ENCODE peak calls at places on chromosome 5, in five cellular contexts. O is gastrocnemius medialis, X is GM12878, K is A549, Y is heart left ventricle. I is an unnamed sample.

GRCh38 chr5:102241809-102242421 is 54.2 kb downstream of the SLCO4C1 start:
- ATAC-seq in Y (no peak), O (no peak), X (peak), K (no peak), I (no peak)

GRCh38 chr5:9409413-9410089 is 136.3 kb downstream of the SEMA5A start:
- ATAC-seq in X (peak), O (no peak), Y (no peak), K (no peak), I (no peak)

GRCh38 chr5:171459839-171460238 is 40.4 kb downstream of the FGF18 start:
- ATAC-seq in K (no peak), X (no peak), Y (peak), O (no peak), I (no peak)

GRCh38 chr5:75522025-75522424 is 10.3 kb downstream of the POLK start:
- ATAC-seq in Y (no peak), O (no peak), K (no peak), X (no peak), I (no peak)

GRCh38 chr5:2900360-2900759 is 148.9 kb upstream of the IRX2 start:
- ATAC-seq in K (no peak), Y (no peak), X (no peak), O (no peak), I (no peak)

GRCh38 chr5:175700991-175701390 is 43.1 kb downstream of the HRH2 start:
- ATAC-seq in K (no peak), O (no peak), X (peak), Y (no peak), I (no peak)

GRCh38 chr5:16666861-16667481 is 50.2 kb upstream of the RETREG1 start:
- ATAC-seq in X (no peak), Y (peak), O (peak), K (peak), I (no peak)

GRCh38 chr5:147234098-147234824 is 565 bp upstream of the STK32A start:
- ATAC-seq in O (no peak), X (no peak), K (peak), Y (no peak), I (peak)

GRCh38 chr5:133552925-133553525 is 59.3 kb downstream of the FSTL4 start:
- ATAC-seq in K (peak), O (no peak), Y (no peak), X (peak), I (no peak)

GRCh38 chr5:157502143-157502647 is 42.2 kb downstream of the NIPAL4 start:
- ATAC-seq in X (peak), O (no peak), K (no peak), Y (peak), I (peak)

GRCh38 chr5:68046445-68046844 is 169.1 kb upstream of the PIK3R1 start:
- ATAC-seq in O (peak), K (peak), Y (no peak), X (no peak), I (no peak)

GRCh38 chr5:24633705-24634325 is 11.0 kb downstream of the CDH10 start:
- ATAC-seq in Y (no peak), O (no peak), K (no peak), X (peak), I (no peak)

GRCh38 chr5:42517164-42517563 is 93.9 kb downstream of the GHR start:
- ATAC-seq in Y (peak), K (no peak), X (no peak), O (no peak), I (no peak)

GRCh38 chr5:16674750-16675149 is 58.0 kb upstream of the RETREG1 start:
- ATAC-seq in O (no peak), K (no peak), X (no peak), Y (no peak), I (no peak)

GRCh38 chr5:170296935-170297588 is 515 bp downstream of the LCP2 start:
- ATAC-seq in Y (peak), X (peak), O (no peak), K (no peak), I (no peak)

DNA sequence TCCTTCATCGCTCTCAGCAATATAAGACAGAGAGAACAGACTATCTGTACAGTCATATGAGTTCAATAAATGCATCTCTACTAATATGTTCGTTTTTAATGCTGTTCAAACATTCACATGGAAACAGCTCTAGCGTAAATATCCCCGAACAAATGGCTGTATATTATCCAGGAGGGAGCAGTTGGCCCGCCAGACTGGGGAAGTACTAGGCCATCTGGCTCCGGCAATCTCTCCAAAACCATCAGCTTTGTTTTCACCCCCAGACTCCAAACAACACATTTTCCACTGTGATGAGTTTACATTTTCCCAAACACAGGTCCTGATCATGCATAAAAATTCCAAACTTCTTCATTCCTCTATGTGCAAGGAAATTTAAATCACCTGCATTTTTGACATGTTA is 8.7 kb downstream of the EBF1 start:
- ATAC-seq in K (no peak), X (no peak), O (no peak), Y (no peak), I (no peak)
- TF ChIP-seq POLR2A in K (no peak), X (no peak), O (no peak), Y (no peak), I (no peak)

GRCh38 chr5:65102826-65103673 is 334.3 kb downstream of the CWC27 start:
- ATAC-seq in K (peak), O (peak), Y (peak), X (peak), I (peak)
- TF ChIP-seq POLR2A in K (peak), O (no peak), Y (peak), X (peak), I (no peak)

GRCh38 chr5:164392531-164392930 is 887.1 kb downstream of the MAT2B start:
- ATAC-seq in O (no peak), K (no peak), X (no peak), Y (no peak), I (no peak)
- TF ChIP-seq POLR2A in O (no peak), K (no peak), X (no peak), Y (no peak), I (no peak)

GRCh38 chr5:145946112-145946861 is 9.9 kb downstream of the SH3RF2 start:
- ATAC-seq in K (peak), O (peak), X (peak), Y (peak), I (no peak)

GRCh38 chr5:145944328-145944727 is 8.0 kb downstream of the SH3RF2 start:
- ATAC-seq in X (no peak), Y (no peak), K (no peak), O (no peak), I (no peak)

GRCh38 chr5:145947581-145947980 is 11.2 kb downstream of the SH3RF2 start:
- ATAC-seq in Y (no peak), O (no peak), K (no peak), X (no peak), I (no peak)

GRCh38 chr5:145943674-145944121 is 7.3 kb downstream of the SH3RF2 start:
- ATAC-seq in K (no peak), X (no peak), O (peak), Y (no peak), I (no peak)

GRCh38 chr5:145945620-145946111 is 9.3 kb downstream of the SH3RF2 start:
- ATAC-seq in O (peak), Y (no peak), X (no peak), K (no peak), I (no peak)
- TF ChIP-seq POLR2A in O (no peak), Y (no peak), X (no peak), K (no peak), I (no peak)

GRCh38 chr5:149345147-149345891 is at the start of gene GRPEL2:
- ATAC-seq in K (peak), O (peak), X (peak), Y (peak), I (peak)
- TF ChIP-seq POLR2A in K (peak), O (peak), X (peak), Y (peak), I (peak)

GRCh38 chr5:10595305-10595677 is 31.4 kb downstream of the ANKRD33B start:
- ATAC-seq in K (peak), O (peak), X (no peak), Y (peak), I (peak)

GRCh38 chr5:10592598-10592997 is 28.7 kb downstream of the ANKRD33B start:
- ATAC-seq in K (no peak), O (no peak), Y (no peak), X (peak), I (no peak)

GRCh38 chr5:10591946-10592345 is 28.1 kb downstream of the ANKRD33B start:
- ATAC-seq in Y (no peak), K (no peak), X (no peak), O (no peak), I (no peak)

GRCh38 chr5:10594591-10595210 is 30.8 kb downstream of the ANKRD33B start:
- ATAC-seq in O (no peak), K (peak), X (peak), Y (no peak), I (no peak)

DNA sequence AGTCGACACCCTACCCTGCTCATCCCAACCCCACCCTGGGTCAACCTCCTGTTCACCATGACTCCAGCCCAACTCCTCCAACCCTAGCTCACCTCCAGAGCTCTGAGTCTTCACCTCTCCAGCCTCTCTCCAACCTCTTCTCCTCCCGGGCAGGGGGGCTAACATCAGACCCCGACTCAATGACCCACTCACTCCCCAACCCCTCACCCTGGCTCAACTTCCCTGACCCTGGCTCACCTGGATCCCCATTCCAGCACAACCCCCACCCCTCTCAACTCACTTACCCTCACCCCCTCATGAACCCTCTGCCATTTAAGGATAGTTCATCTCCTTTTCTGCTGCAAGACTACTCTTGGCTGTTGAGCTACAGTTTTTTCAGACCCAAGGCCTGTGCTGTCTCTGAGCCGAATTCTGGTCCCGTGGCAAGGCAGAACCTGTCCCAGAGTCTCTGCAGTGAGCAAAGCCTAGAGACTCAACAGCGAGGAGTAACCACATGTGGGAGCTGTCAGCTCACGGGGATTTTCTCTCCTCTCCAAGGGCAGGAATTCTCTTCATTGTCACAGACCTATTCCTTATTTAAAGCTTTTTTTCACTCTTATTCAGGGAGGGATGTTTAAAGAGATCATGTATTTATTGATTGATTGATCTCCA is 29.8 kb downstream of the ANKRD33B start:
- ATAC-seq in O (no peak), X (no peak), K (no peak), Y (no peak), I (no peak)
- TF ChIP-seq POLR2A in O (no peak), X (no peak), K (no peak), Y (no peak), I (no peak)

DNA sequence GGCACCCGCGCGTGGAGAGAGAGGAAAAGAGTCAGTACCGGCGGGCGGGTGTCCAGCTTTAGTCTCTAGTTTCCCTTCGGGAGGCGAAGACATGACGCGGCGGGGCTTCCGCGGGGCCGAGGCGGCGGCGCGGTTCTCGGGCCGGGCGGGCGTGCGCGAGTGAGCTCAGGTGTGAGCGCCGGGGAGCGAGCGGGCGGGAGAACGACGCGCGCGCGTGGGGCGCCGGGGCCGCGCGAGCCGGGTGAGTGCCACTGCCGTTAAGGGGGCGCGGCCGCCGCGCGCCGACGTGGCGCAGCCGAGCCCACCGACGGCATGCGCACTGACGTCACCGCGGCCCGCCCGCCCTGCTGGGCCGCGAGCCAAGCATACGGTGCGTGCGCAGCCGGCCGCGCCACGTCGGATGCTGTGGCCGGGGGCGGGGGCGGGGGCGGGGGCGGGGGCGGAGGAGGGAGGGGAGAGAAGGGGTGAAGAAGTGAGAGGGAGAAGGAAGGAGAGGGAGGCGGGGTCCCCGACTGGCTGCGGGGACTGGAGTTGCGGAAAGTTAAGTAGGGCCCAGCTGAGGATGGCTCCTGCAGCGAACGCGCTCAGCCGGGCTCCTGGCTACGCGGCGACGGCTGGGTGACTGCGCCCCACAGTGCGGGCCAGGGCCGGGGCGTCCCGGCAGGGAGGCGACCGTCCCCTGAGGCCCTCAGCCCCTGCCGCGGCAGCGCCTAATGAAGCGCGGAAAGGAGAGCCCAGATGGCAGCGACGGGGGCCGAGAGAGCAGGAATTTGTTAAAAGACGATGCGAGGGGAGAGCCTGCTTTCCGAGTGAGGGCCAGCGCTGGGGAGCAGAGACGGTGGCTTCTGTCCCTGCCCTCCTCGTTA is at the start of gene DAP:
- ATAC-seq in O (peak), X (peak), Y (peak), K (peak), I (peak)
- TF ChIP-seq POLR2A in O (peak), X (peak), Y (peak), K (peak), I (peak)